ENCODE peak calls at places on chromosomes 3 and 15, in six cellular contexts. N is right atrium auricular region; S is NCI-H2081; U is stimulated activated CD8-positive, alpha-beta memory T cell treated with anti-CD3 and anti-CD28 coated beads, Interleukin-7, amount 100 ng/mL, for 1 hour; E is H7; W is astrocyte of the spinal cord. P is an unnamed sample.

GRCh38 chr15:55859681-55860080 is 116.7 kb upstream of the PRTG start:
- DNase-seq in N (no peak), S (no peak), U (no peak), E (no peak), W (no peak), P (no peak)

GRCh38 chr3:60841355-60841754 is 409.9 kb downstream of the FHIT start:
- DNase-seq in N (no peak), S (no peak), U (no peak), E (no peak), W (peak), P (peak)

GRCh38 chr15:56758770-56759449 is 25.6 kb upstream of the ZNF280D start:
- DNase-seq in N (no peak), S (no peak), U (no peak), E (no peak), W (peak), P (no peak)

GRCh38 chr15:42595641-42596240 is 20.3 kb downstream of the STARD9 start:
- DNase-seq in N (no peak), S (no peak), U (no peak), E (no peak), W (no peak), P (no peak)

GRCh38 chr3:51932471-51933370 is 9.0 kb downstream of the RRP9 start:
- DNase-seq in N (peak), S (no peak), U (no peak), E (no peak), W (no peak), P (no peak)

GRCh38 chr15:64009241-64009640 is 37.0 kb downstream of the DAPK2 start:
- DNase-seq in N (no peak), S (no peak), U (no peak), E (no peak), W (no peak), P (no peak)

GRCh38 chr15:65829150-65829764 is 37.2 kb upstream of the DENND4A start:
- DNase-seq in N (no peak), S (peak), U (no peak), E (no peak), W (peak), P (peak)

GRCh38 chr3:159775372-159775961 is 213.2 kb upstream of the IL12A start:
- DNase-seq in N (peak), S (peak), U (no peak), E (peak), W (peak), P (no peak)

GRCh38 chr3:99970198-99970597 is 144.1 kb downstream of the FILIP1L start:
- DNase-seq in N (no peak), S (no peak), U (no peak), E (no peak), W (no peak), P (no peak)

GRCh38 chr3:197083486-197083885 is 53.9 kb upstream of the MELTF start:
- DNase-seq in N (no peak), S (no peak), U (no peak), E (no peak), W (peak), P (no peak)

GRCh38 chr3:42802876-42803799 is 1.2 kb downstream of the HIGD1A start:
- DNase-seq in N (no peak), S (peak), U (no peak), E (peak), W (peak), P (peak)

GRCh38 chr15:62781081-62781497 is 261.5 kb upstream of the TPM1 start:
- DNase-seq in N (no peak), S (no peak), U (no peak), E (no peak), W (no peak), P (no peak)

GRCh38 chr3:18559323-18559972 is 134.3 kb upstream of the SATB1 start:
- DNase-seq in N (no peak), S (peak), U (no peak), E (peak), W (peak), P (peak)

GRCh38 chr15:63764124-63764827 is 69.5 kb downstream of the HERC1 start:
- DNase-seq in N (no peak), S (no peak), U (no peak), E (no peak), W (no peak), P (no peak)

GRCh38 chr3:48002787-48003186 is 13.4 kb downstream of the MAP4 start:
- DNase-seq in N (no peak), S (no peak), U (no peak), E (no peak), W (no peak), P (no peak)

GRCh38 chr3:44930911-44931310 is 45.1 kb downstream of the ZDHHC3 start:
- DNase-seq in N (no peak), S (no peak), U (no peak), E (no peak), W (no peak), P (no peak)

GRCh38 chr3:155435821-155436220 is 142.3 kb upstream of the STRIT1 start:
- DNase-seq in N (no peak), S (no peak), U (no peak), E (no peak), W (no peak), P (no peak)

GRCh38 chr15:27272446-27272845 is 301.5 kb downstream of the GABRG3 start:
- DNase-seq in N (no peak), S (no peak), U (no peak), E (no peak), W (no peak), P (no peak)

GRCh38 chr15:48703544-48703943 is 58.0 kb upstream of the FBN1 start:
- DNase-seq in N (no peak), S (no peak), U (no peak), E (no peak), W (peak), P (no peak)

GRCh38 chr3:87260270-87260669 is 16.1 kb downstream of the POU1F1 start:
- DNase-seq in N (no peak), S (peak), U (no peak), E (peak), W (peak), P (peak)

GRCh38 chr3:16668776-16669545 is 63.7 kb upstream of the DAZL start:
- DNase-seq in N (no peak), S (no peak), U (no peak), E (no peak), W (no peak), P (no peak)

GRCh38 chr3:120344349-120344748 is 4.8 kb downstream of the LRRC58 start:
- DNase-seq in N (no peak), S (no peak), U (no peak), E (no peak), W (peak), P (no peak)

GRCh38 chr15:78808550-78808949 is 2.7 kb downstream of the ADAMTS7 start:
- DNase-seq in N (peak), S (peak), U (no peak), E (peak), W (peak), P (peak)

GRCh38 chr15:88844749-88845386 is 41.6 kb downstream of the ACAN start:
- DNase-seq in N (no peak), S (no peak), U (no peak), E (peak), W (no peak), P (no peak)

GRCh38 chr15:68301300-68301699 is 23.8 kb downstream of the FEM1B start:
- DNase-seq in N (no peak), S (no peak), U (no peak), E (no peak), W (no peak), P (no peak)

GRCh38 chr15:70170096-70170699 is 72.5 kb upstream of the TLE3 start:
- DNase-seq in N (no peak), S (no peak), U (no peak), E (no peak), W (no peak), P (no peak)

GRCh38 chr3:42247576-42248027 is 18.4 kb downstream of the CCK start:
- DNase-seq in N (no peak), S (peak), U (peak), E (peak), W (peak), P (no peak)

GRCh38 chr3:42880183-42880582 is 4.5 kb upstream of the CYP8B1 start:
- DNase-seq in N (no peak), S (no peak), U (no peak), E (no peak), W (no peak), P (no peak)

GRCh38 chr15:65249641-65250040 is 37.0 kb downstream of the PARP16 start:
- DNase-seq in N (no peak), S (no peak), U (no peak), E (no peak), W (no peak), P (no peak)

GRCh38 chr3:54228806-54229205 is 106.5 kb downstream of the CACNA2D3 start:
- DNase-seq in N (no peak), S (no peak), U (no peak), E (no peak), W (no peak), P (no peak)

GRCh38 chr3:12393894-12394293 is 90.4 kb upstream of the TSEN2 start:
- DNase-seq in N (no peak), S (no peak), U (no peak), E (no peak), W (peak), P (no peak)

GRCh38 chr3:94293793-94294195 is 230.9 kb downstream of the NSUN3 start:
- DNase-seq in N (no peak), S (no peak), U (no peak), E (no peak), W (peak), P (no peak)

GRCh38 chr15:88651971-88652370 is 13.2 kb downstream of the ISG20 start:
- DNase-seq in N (peak), S (no peak), U (no peak), E (peak), W (no peak), P (no peak)

GRCh38 chr3:63762180-63762579 is 56.9 kb upstream of the C3orf49 start:
- DNase-seq in N (no peak), S (no peak), U (no peak), E (no peak), W (peak), P (no peak)

GRCh38 chr15:74442604-74443003 is 8.8 kb upstream of the SEMA7A start:
- DNase-seq in N (no peak), S (no peak), U (no peak), E (no peak), W (no peak), P (no peak)

GRCh38 chr3:170049146-170050000 is 11.6 kb downstream of the GPR160 start:
- DNase-seq in N (no peak), S (no peak), U (no peak), E (no peak), W (no peak), P (no peak)